ENCODE peak calls at places on chromosome 20, in five cellular contexts. D, N, R, L and J are unnamed samples.

GRCh38 chr20:56460459-56460858 is 8.0 kb upstream of the RTF2 start:
- DNase-seq in D (no peak), N (no peak), R (no peak), L (no peak), J (no peak)

GRCh38 chr20:6008254-6008653 is 45.6 kb downstream of the LRRN4 start:
- DNase-seq in D (no peak), N (no peak), R (no peak), L (peak; percentile 86), J (peak; percentile 26)

GRCh38 chr20:14155361-14155760 is 160.0 kb downstream of the MACROD2 start:
- DNase-seq in D (no peak), N (no peak), R (no peak), L (no peak), J (no peak)

GRCh38 chr20:49821381-49821780 is 8.8 kb downstream of the SLC9A8 start:
- DNase-seq in D (no peak), N (no peak), R (no peak), L (no peak), J (no peak)

GRCh38 chr20:16828666-16829305 is 80.6 kb downstream of the OTOR start:
- DNase-seq in D (no peak), N (no peak), R (no peak), L (no peak), J (no peak)

GRCh38 chr20:44264287-44264686 is 17.2 kb downstream of the GDAP1L1 start:
- DNase-seq in D (no peak), N (no peak), R (no peak), L (no peak), J (no peak)

GRCh38 chr20:1944345-1945099 is 49.3 kb downstream of the SIRPA start:
- DNase-seq in D (no peak), N (no peak), R (no peak), L (no peak), J (no peak)

GRCh38 chr20:13325033-13325432 is 104.0 kb downstream of the ISM1 start:
- DNase-seq in D (no peak), N (peak; percentile 38), R (peak; percentile 74), L (peak; percentile 74), J (peak; percentile 11)

GRCh38 chr20:24610341-24611115 is 141.1 kb downstream of the SYNDIG1 start:
- DNase-seq in D (no peak), N (no peak), R (no peak), L (no peak), J (no peak)

GRCh38 chr20:45157977-45158376 is 16.7 kb upstream of the PI3 start:
- DNase-seq in D (no peak), N (no peak), R (no peak), L (no peak), J (no peak)

GRCh38 chr20:19885576-19885956 is 127.5 kb downstream of the RIN2 start:
- DNase-seq in D (no peak), N (no peak), R (no peak), L (no peak), J (no peak)

GRCh38 chr20:50645253-50646068 is 45.9 kb downstream of the RIPOR3 start:
- DNase-seq in D (no peak), N (no peak), R (peak; percentile 77), L (peak; percentile 100), J (no peak)

GRCh38 chr20:49712918-49713778 is 530 bp downstream of the B4GALT5 start:
- DNase-seq in D (no peak), N (peak; percentile 76), R (peak; percentile 80), L (no peak), J (peak; percentile 68)

GRCh38 chr20:53881362-53881761 is 189.0 kb downstream of the BCAS1 start:
- DNase-seq in D (no peak), N (no peak), R (no peak), L (no peak), J (no peak)

GRCh38 chr20:33482581-33482980 is 7.3 kb upstream of the CBFA2T2 start:
- DNase-seq in D (no peak), N (no peak), R (no peak), L (no peak), J (no peak)

GRCh38 chr20:12395404-12396159 is 477.9 kb downstream of the BTBD3 start:
- DNase-seq in D (no peak), N (no peak), R (no peak), L (no peak), J (no peak)

GRCh38 chr20:51042064-51042463 is 19.2 kb upstream of the KCNG1 start:
- DNase-seq in D (no peak), N (no peak), R (no peak), L (no peak), J (no peak)

GRCh38 chr20:47438464-47439381 is 63.0 kb upstream of the NCOA3 start:
- DNase-seq in D (peak; percentile 75), N (no peak), R (no peak), L (no peak), J (peak; percentile 67)

GRCh38 chr20:41046716-41047115 is 18.1 kb downstream of the TOP1 start:
- DNase-seq in D (no peak), N (no peak), R (no peak), L (no peak), J (no peak)

GRCh38 chr20:45432294-45432693 is 16.4 kb downstream of the PIGT start:
- DNase-seq in D (peak; percentile 76), N (no peak), R (no peak), L (no peak), J (no peak)

GRCh38 chr20:1505871-1506270 is 14.7 kb upstream of the SIRPB2 start:
- DNase-seq in D (no peak), N (no peak), R (no peak), L (no peak), J (no peak)

GRCh38 chr20:46084805-46085792 is 4.7 kb downstream of the NCOA5 start:
- DNase-seq in D (no peak), N (no peak), R (no peak), L (peak; percentile 73), J (no peak)

DNA sequence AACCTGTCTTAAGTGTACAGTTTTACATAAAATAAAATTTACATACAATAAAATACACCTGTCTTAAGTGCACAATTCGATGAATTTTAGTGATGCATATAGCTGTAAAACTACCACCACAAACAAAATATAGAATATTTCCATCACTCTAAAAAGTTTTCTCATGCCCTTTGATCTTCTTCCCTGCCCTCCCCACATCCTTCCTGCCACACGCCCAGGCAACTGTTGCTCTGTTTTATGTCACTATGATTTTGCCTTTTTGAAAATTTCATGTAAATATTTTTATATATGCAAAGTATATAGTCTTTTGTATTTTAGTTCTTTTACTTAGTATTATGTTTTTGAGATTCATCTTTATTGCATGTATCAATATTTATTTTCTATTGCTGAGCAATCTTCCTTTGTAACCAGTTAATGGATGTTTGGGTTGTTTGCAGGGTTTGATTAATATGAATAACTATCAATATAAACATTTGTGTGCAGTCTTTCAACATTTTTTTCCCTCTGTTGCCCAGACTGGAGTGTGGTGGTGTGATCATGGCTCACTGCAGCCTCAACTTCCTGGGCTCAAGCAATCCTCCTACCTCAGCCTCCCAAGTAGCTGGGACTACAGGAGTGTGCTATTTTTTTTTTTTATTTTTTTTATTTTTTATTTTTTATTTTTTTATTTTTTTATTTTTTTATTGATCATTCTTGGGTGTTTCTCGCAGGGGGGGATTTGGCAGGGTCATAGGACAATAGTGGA is 23.7 kb upstream of the SAMHD1 start:
- DNase-seq in D (no peak), N (no peak), R (no peak), L (no peak), J (no peak)
- TF ChIP-seq GABPA in D (no peak), N (no peak), R (no peak), L (no peak), J (no peak)

DNA sequence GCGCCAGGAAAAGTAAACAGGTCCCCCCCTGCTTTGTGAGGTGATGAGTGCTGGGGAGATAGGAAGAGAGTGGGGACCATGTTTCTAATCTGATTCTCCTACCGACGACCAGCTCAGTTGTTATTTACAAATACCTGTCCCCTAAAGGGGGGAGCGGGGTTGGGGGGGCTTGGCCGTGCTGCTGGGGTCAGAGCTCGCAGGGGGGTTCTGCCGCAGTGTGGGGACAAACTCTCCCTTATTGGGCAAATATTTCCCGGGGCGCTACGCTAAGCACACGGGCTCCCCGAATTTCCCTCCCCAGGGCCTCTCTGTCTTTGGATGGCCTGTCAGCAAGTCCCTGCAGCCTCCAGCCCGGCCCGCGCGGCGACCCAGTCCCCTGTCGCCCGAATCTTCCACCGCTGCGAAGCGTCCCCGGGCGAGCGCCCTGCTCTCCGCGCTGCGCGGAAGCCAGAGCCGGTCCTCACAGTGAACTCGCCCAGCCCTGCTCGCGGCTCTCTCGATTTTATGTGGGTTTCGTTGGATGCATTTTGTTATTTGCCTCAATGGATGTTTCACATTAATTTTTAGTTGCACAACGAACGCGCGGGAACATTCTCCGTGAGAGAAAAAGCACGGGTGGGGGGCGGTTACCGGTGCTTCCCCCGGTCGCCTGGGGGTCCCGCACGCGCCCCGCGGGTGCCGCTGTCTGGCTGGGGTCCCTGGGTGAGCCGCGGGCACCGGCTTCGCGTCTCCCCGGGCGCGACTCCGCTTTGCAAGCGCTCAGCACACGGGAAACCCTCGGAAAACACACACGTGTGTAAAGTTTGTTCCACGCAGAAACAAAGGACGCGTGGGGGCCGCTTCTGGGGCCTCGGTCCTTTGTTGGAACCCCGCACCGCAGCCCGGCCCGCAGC is 1.5 kb upstream of the STX16 start:
- DNase-seq in D (no peak), N (no peak), R (peak; percentile 56), L (no peak), J (no peak)
- TF ChIP-seq SIN3A in D (no peak), N (no peak), R (peak; percentile 30), L (no peak), J (no peak)

GRCh38 chr20:36117638-36118037 is 36.9 kb upstream of the EPB41L1 start:
- DNase-seq in D (no peak), N (no peak), R (no peak), L (no peak), J (no peak)

GRCh38 chr20:36120991-36121390 is 33.5 kb upstream of the EPB41L1 start:
- DNase-seq in D (no peak), N (no peak), R (no peak), L (no peak), J (no peak)

GRCh38 chr20:36120241-36120640 is 34.3 kb upstream of the EPB41L1 start:
- DNase-seq in D (no peak), N (no peak), R (no peak), L (no peak), J (no peak)

GRCh38 chr20:36118372-36118771 is 36.2 kb upstream of the EPB41L1 start:
- DNase-seq in D (no peak), N (no peak), R (no peak), L (no peak), J (no peak)

GRCh38 chr20:36119537-36119936 is 35.0 kb upstream of the EPB41L1 start:
- DNase-seq in D (no peak), N (no peak), R (no peak), L (no peak), J (no peak)
- TF ChIP-seq GABPA in D (no peak), N (no peak), R (no peak), L (no peak), J (no peak)

DNA sequence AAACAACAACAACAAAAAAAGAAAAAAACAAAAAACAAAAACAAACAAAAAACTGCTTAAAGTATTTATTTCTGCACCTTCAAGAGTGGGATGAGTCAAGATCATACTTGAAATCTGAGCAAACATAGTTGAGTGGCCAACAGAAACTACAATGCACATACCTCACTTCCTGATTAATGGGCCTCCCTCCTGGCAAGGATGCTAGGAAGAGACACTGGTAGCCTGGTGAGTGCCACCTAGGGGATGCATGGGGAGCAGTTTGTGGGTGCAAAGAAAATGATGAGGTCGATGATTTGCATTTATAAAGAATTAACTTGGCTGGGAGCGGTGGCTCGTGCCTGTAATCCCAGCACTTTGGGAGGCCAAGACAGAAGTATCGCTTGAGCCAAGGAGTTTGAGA is 808.1 kb downstream of the MAFB start:
- DNase-seq in D (no peak), N (peak; percentile 8), R (no peak), L (no peak), J (no peak)
- TF ChIP-seq SIN3A in D (no peak), N (no peak), R (no peak), L (no peak), J (no peak)